ENCODE peak calls at places on chromosomes 4 and X, in six cellular contexts. One of them, this sample, is unnamed.

GRCh38 chr4:8850074-8850829 is 21.4 kb downstream of the HMX1 start:
- DNase-seq in NB4: no peak
- DNase-seq in WTC11: no peak
- DNase-seq in H1: no peak
- DNase-seq in A549: no peak
- DNase-seq in HepG2: no peak
- DNase-seq in this sample: no peak

GRCh38 chr4:87069037-87069742 is 134.4 kb downstream of the AFF1 start:
- DNase-seq in NB4: no peak
- DNase-seq in WTC11: no peak
- DNase-seq in H1: no peak
- DNase-seq in A549: no peak
- DNase-seq in HepG2: no peak
- DNase-seq in this sample: no peak

GRCh38 chrX:120306640-120307039 is 4.6 kb downstream of the TMEM255A start:
- DNase-seq in NB4: peak
- DNase-seq in WTC11: no peak
- DNase-seq in H1: no peak
- DNase-seq in A549: no peak
- DNase-seq in HepG2: no peak
- DNase-seq in this sample: no peak

GRCh38 chr4:123452585-123452984 is 56.0 kb downstream of the SPRY1 start:
- DNase-seq in NB4: peak
- DNase-seq in WTC11: no peak
- DNase-seq in H1: no peak
- DNase-seq in A549: peak
- DNase-seq in HepG2: peak
- DNase-seq in this sample: peak

GRCh38 chr4:10123227-10124101 is 6.9 kb upstream of the WDR1 start:
- DNase-seq in NB4: no peak
- DNase-seq in WTC11: peak
- DNase-seq in H1: no peak
- DNase-seq in A549: no peak
- DNase-seq in HepG2: peak
- DNase-seq in this sample: peak

GRCh38 chr4:156628858-156629257 is 342.7 kb downstream of the PDGFC start:
- DNase-seq in NB4: no peak
- DNase-seq in WTC11: no peak
- DNase-seq in H1: no peak
- DNase-seq in A549: no peak
- DNase-seq in HepG2: no peak
- DNase-seq in this sample: no peak

GRCh38 chr4:159071969-159072765 is 30.7 kb upstream of the RAPGEF2 start:
- DNase-seq in NB4: no peak
- DNase-seq in WTC11: no peak
- DNase-seq in H1: no peak
- DNase-seq in A549: no peak
- DNase-seq in HepG2: no peak
- DNase-seq in this sample: no peak

GRCh38 chrX:130174051-130174704 is 2.4 kb downstream of the RAB33A start:
- DNase-seq in NB4: peak
- DNase-seq in WTC11: no peak
- DNase-seq in H1: no peak
- DNase-seq in A549: no peak
- DNase-seq in HepG2: no peak
- DNase-seq in this sample: peak

GRCh38 chrX:151488677-151489076 is 74.8 kb upstream of the PASD1 start:
- DNase-seq in NB4: peak
- DNase-seq in WTC11: peak
- DNase-seq in H1: no peak
- DNase-seq in A549: peak
- DNase-seq in HepG2: peak
- DNase-seq in this sample: no peak

GRCh38 chrX:13357925-13358324 is 38.1 kb upstream of the ATXN3L start:
- DNase-seq in NB4: no peak
- DNase-seq in WTC11: no peak
- DNase-seq in H1: no peak
- DNase-seq in A549: no peak
- DNase-seq in HepG2: no peak
- DNase-seq in this sample: peak

GRCh38 chr4:141801558-141801957 is 165.2 kb downstream of the IL15 start:
- DNase-seq in NB4: no peak
- DNase-seq in WTC11: no peak
- DNase-seq in H1: no peak
- DNase-seq in A549: no peak
- DNase-seq in HepG2: no peak
- DNase-seq in this sample: no peak

GRCh38 chr4:81069706-81070331 is 39.3 kb downstream of the BMP3 start:
- DNase-seq in NB4: peak
- DNase-seq in WTC11: peak
- DNase-seq in H1: peak
- DNase-seq in A549: peak
- DNase-seq in HepG2: peak
- DNase-seq in this sample: peak

GRCh38 chrX:17553451-17553850 is 178.5 kb downstream of the NHS start:
- DNase-seq in NB4: no peak
- DNase-seq in WTC11: peak
- DNase-seq in H1: no peak
- DNase-seq in A549: peak
- DNase-seq in HepG2: no peak
- DNase-seq in this sample: peak

GRCh38 chrX:50456712-50457484 is 13.7 kb downstream of the DGKK start:
- DNase-seq in NB4: peak
- DNase-seq in WTC11: no peak
- DNase-seq in H1: no peak
- DNase-seq in A549: no peak
- DNase-seq in HepG2: no peak
- DNase-seq in this sample: no peak

DNA sequence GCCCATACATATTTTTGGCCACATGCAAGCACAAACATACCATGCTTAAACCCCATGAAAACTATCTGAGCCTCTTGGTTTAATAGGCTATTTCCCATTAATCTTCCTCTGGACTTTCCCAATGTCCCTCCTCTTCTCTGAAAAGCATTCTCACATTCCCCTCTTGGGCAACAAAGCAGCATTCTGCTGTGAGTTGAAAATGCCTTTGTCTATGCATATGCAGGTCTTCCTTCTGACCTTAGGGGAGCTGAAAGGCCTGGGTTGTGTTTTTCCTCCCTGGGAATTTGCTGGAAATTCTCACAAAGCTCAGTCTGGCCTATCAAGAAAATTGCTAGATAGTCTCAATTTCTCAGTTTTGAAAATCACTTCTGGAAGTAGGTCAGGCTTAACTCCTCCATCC is 4.2 kb downstream of the VSIG4 start:
- DNase-seq in NB4: no peak
- DNase-seq in WTC11: no peak
- DNase-seq in H1: no peak
- DNase-seq in A549: no peak
- DNase-seq in HepG2: no peak
- DNase-seq in this sample: no peak
- TF ChIP-seq MAX in NB4: no peak
- TF ChIP-seq MAX in WTC11: no peak
- TF ChIP-seq MAX in H1: no peak
- TF ChIP-seq MAX in A549: no peak
- TF ChIP-seq MAX in HepG2: no peak
- TF ChIP-seq MAX in this sample: no peak

DNA sequence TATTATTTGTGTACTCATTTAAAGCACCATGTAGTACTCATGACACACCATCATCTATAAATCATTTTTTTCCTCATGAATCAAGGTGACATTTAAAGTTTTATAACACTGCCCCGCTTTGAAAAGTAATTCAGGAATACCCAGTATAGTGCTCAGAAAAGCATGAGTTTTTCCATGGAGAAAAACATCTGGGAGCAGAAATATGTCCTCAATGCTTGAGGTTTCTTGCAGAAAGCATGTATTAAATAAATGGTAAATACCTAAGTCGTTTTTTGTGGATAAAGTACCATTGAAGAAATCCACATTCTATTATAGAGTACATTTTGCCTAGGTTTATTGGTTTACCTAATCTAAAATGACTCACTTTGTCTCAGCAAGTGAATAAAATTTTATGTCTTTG is 66.2 kb downstream of the UBA6 start:
- DNase-seq in NB4: no peak
- DNase-seq in WTC11: no peak
- DNase-seq in H1: no peak
- DNase-seq in A549: no peak
- DNase-seq in HepG2: no peak
- DNase-seq in this sample: no peak
- TF ChIP-seq MAX in NB4: no peak
- TF ChIP-seq MAX in WTC11: no peak
- TF ChIP-seq MAX in H1: no peak
- TF ChIP-seq MAX in A549: no peak
- TF ChIP-seq MAX in HepG2: no peak
- TF ChIP-seq MAX in this sample: no peak

GRCh38 chrX:109134777-109135176 is 347.1 kb downstream of the GUCY2F start:
- DNase-seq in NB4: no peak
- DNase-seq in WTC11: no peak
- DNase-seq in H1: no peak
- DNase-seq in A549: no peak
- DNase-seq in HepG2: no peak
- DNase-seq in this sample: no peak

DNA sequence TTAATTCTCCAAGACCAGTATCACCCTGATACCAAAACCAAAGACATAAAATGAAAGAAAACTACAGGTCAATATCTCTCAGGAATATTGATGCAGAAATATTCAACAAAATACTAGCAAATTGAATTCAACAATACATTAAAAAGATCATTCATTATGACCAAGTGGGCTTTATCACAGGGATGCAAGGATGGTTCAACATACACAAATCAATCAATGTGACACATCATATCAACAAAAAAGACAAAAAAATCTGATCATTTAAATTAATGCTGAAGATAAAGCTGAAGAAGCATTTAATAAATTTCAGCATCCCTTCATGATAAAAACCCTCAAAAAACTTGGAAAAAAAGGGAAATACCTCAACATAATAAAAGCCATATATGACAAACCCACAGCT is 341.4 kb downstream of the GUCY2F start:
- DNase-seq in NB4: no peak
- DNase-seq in WTC11: no peak
- DNase-seq in H1: no peak
- DNase-seq in A549: no peak
- DNase-seq in HepG2: no peak
- DNase-seq in this sample: no peak
- TF ChIP-seq MAX in NB4: no peak
- TF ChIP-seq MAX in WTC11: no peak
- TF ChIP-seq MAX in H1: no peak
- TF ChIP-seq MAX in A549: no peak
- TF ChIP-seq MAX in HepG2: no peak
- TF ChIP-seq MAX in this sample: no peak

GRCh38 chr4:120858776-120859175 is 63.8 kb downstream of the PRDM5 start:
- DNase-seq in NB4: no peak
- DNase-seq in WTC11: no peak
- DNase-seq in H1: no peak
- DNase-seq in A549: no peak
- DNase-seq in HepG2: no peak
- DNase-seq in this sample: peak
- TF ChIP-seq MAX in NB4: no peak
- TF ChIP-seq MAX in WTC11: no peak
- TF ChIP-seq MAX in H1: no peak
- TF ChIP-seq MAX in A549: no peak
- TF ChIP-seq MAX in HepG2: no peak
- TF ChIP-seq MAX in this sample: no peak

GRCh38 chrX:107454302-107454701 is 4.8 kb downstream of the FRMPD3 start:
- DNase-seq in NB4: peak
- DNase-seq in WTC11: no peak
- DNase-seq in H1: no peak
- DNase-seq in A549: peak
- DNase-seq in HepG2: no peak
- DNase-seq in this sample: no peak
- TF ChIP-seq MAX in NB4: no peak
- TF ChIP-seq MAX in WTC11: no peak
- TF ChIP-seq MAX in H1: no peak
- TF ChIP-seq MAX in A549: no peak
- TF ChIP-seq MAX in HepG2: no peak
- TF ChIP-seq MAX in this sample: no peak

GRCh38 chr4:38313175-38313574 is 350.8 kb upstream of the KLF3 start:
- DNase-seq in NB4: no peak
- DNase-seq in WTC11: no peak
- DNase-seq in H1: no peak
- DNase-seq in A549: no peak
- DNase-seq in HepG2: no peak
- DNase-seq in this sample: no peak

GRCh38 chr4:38314663-38315062 is 349.3 kb upstream of the KLF3 start:
- DNase-seq in NB4: no peak
- DNase-seq in WTC11: no peak
- DNase-seq in H1: no peak
- DNase-seq in A549: no peak
- DNase-seq in HepG2: peak
- DNase-seq in this sample: no peak

GRCh38 chr4:38315296-38315695 is 348.7 kb upstream of the KLF3 start:
- DNase-seq in NB4: no peak
- DNase-seq in WTC11: no peak
- DNase-seq in H1: no peak
- DNase-seq in A549: no peak
- DNase-seq in HepG2: no peak
- DNase-seq in this sample: no peak

GRCh38 chr4:38316045-38316444 is 348.0 kb upstream of the KLF3 start:
- DNase-seq in NB4: no peak
- DNase-seq in WTC11: no peak
- DNase-seq in H1: no peak
- DNase-seq in A549: no peak
- DNase-seq in HepG2: no peak
- DNase-seq in this sample: no peak

DNA sequence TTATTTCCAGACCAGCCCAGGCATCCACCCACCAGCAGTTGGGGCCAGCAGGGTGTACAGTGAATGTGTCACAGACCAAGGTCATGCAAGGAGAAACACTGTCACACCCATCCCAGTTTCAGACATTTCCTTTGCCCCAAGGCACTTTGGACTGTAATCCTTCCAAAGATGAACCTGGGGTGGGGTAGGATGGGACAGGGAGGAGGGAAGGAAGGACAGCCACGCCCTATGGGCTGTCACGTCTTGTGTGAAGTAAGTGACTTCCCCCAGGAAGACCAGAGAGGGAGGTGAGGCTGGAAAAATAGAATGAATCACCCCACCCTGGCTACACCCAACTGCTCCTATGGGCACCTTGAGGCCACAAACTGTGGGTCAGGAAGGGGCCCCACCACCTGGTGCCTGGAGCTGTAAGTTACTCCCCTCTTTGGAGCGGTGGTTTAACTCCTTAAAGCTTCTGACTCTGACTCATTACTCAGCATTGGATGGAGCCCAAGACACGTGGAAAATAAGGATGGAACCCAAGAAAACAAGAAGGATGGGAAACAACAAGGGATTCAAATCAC is 349.9 kb upstream of the KLF3 start:
- DNase-seq in NB4: no peak
- DNase-seq in WTC11: no peak
- DNase-seq in H1: no peak
- DNase-seq in A549: peak
- DNase-seq in HepG2: no peak
- DNase-seq in this sample: no peak
- TF ChIP-seq MAX in NB4: no peak
- TF ChIP-seq MAX in WTC11: no peak
- TF ChIP-seq MAX in H1: no peak
- TF ChIP-seq MAX in A549: no peak
- TF ChIP-seq MAX in HepG2: no peak
- TF ChIP-seq MAX in this sample: no peak